ENCODE peak calls at places on chromosomes 11 and 22, in four cellular contexts. H is HepG2, Q is A549, F is esophagus muscularis mucosa. W is an unnamed sample.
A peak's percentile ranks its signal among the peaks of the same experiment; 100 is the strongest.

GRCh38 chr11:100918551-100919500 is 210.8 kb downstream of the PGR start:
- DNase-seq in H (no peak), Q (peak; percentile 36), F (no peak), W (no peak)

GRCh38 chr11:86606849-86607481 is 65.5 kb downstream of the ME3 start:
- DNase-seq in H (no peak), Q (peak; percentile 57), F (no peak), W (no peak)

GRCh38 chr11:47641585-47642098 is 717 bp downstream of the MTCH2 start:
- DNase-seq in H (no peak), Q (no peak), F (no peak), W (no peak)

GRCh38 chr11:115247404-115247803 is 256.8 kb downstream of the CADM1 start:
- DNase-seq in H (peak; percentile 62), Q (no peak), F (no peak), W (no peak)

GRCh38 chr11:36465449-36466163 is 44.5 kb downstream of the TRAF6 start:
- DNase-seq in H (no peak), Q (no peak), F (peak; percentile 57), W (no peak)

GRCh38 chr11:60889869-60890311 is 16.5 kb downstream of the PRPF19 start:
- DNase-seq in H (no peak), Q (no peak), F (no peak), W (no peak)

GRCh38 chr11:88523362-88524028 is 186.0 kb upstream of the CTSC start:
- DNase-seq in H (no peak), Q (no peak), F (no peak), W (no peak)

GRCh38 chr11:1792461-1792860 is 28.7 kb upstream of the CTSD start:
- DNase-seq in H (no peak), Q (no peak), F (no peak), W (no peak)

GRCh38 chr11:132576706-132577105 is 955.6 kb downstream of the OPCML start:
- DNase-seq in H (no peak), Q (peak; percentile 11), F (peak; percentile 60), W (no peak)

GRCh38 chr11:86099727-86100320 is 30.9 kb upstream of the PICALM start:
- DNase-seq in H (peak; percentile 34), Q (peak; percentile 12), F (no peak), W (peak; percentile 19)

GRCh38 chr11:118895093-118896039 is 11.7 kb downstream of the CXCR5 start:
- DNase-seq in H (no peak), Q (no peak), F (no peak), W (peak; percentile 54)

GRCh38 chr11:60891103-60891741 is 15.2 kb downstream of the PRPF19 start:
- DNase-seq in H (no peak), Q (no peak), F (no peak), W (no peak)

GRCh38 chr11:93741094-93741881 is at the start of the genes C11orf54 and TAF1D:
- DNase-seq in H (peak; percentile 96), Q (peak; percentile 97), F (peak; percentile 99), W (peak; percentile 97)

GRCh38 chr11:87219266-87219665 is 181.5 kb downstream of the TMEM135 start:
- DNase-seq in H (no peak), Q (no peak), F (no peak), W (no peak)

GRCh38 chr11:98061858-98062257 is 958.9 kb upstream of the CNTN5 start:
- DNase-seq in H (no peak), Q (no peak), F (no peak), W (no peak)

GRCh38 chr11:1772270-1773130 is 8.8 kb upstream of the CTSD start:
- DNase-seq in H (no peak), Q (peak; percentile 94), F (no peak), W (peak; percentile 74)

GRCh38 chr11:102026217-102026616 is 21.0 kb upstream of the CFAP300 start:
- DNase-seq in H (no peak), Q (no peak), F (no peak), W (no peak)

GRCh38 chr11:44011797-44012196 is 36.0 kb upstream of the ACCSL start:
- DNase-seq in H (no peak), Q (no peak), F (no peak), W (no peak)

GRCh38 chr11:16982256-16982671 is 31.9 kb downstream of the PLEKHA7 start:
- DNase-seq in H (peak; percentile 71), Q (no peak), F (no peak), W (no peak)

GRCh38 chr11:105368711-105369110 is 229.1 kb upstream of the CARD18 start:
- DNase-seq in H (no peak), Q (no peak), F (no peak), W (no peak)

GRCh38 chr11:119093951-119094815 is 7.5 kb downstream of the DPAGT1 start:
- DNase-seq in H (no peak), Q (no peak), F (no peak), W (peak; percentile 65)

GRCh38 chr22:43753718-43754117 is 58.4 kb downstream of the EFCAB6 start:
- DNase-seq in H (no peak), Q (no peak), F (peak; percentile 24), W (no peak)

GRCh38 chr11:70399681-70400112 is 1.4 kb downstream of the CTTN start:
- DNase-seq in H (peak; percentile 78), Q (peak; percentile 90), F (peak; percentile 96), W (peak; percentile 87)

GRCh38 chr11:70398834-70399680 is 728 bp downstream of the CTTN start:
- DNase-seq in H (no peak), Q (no peak), F (no peak), W (no peak)

GRCh38 chr11:70402685-70403084 is 4.4 kb downstream of the CTTN start:
- DNase-seq in H (no peak), Q (no peak), F (no peak), W (no peak)

GRCh38 chr11:70397336-70397982 is 870 bp upstream of the CTTN start:
- DNase-seq in H (peak; percentile 43), Q (peak; percentile 61), F (no peak), W (no peak)

DNA sequence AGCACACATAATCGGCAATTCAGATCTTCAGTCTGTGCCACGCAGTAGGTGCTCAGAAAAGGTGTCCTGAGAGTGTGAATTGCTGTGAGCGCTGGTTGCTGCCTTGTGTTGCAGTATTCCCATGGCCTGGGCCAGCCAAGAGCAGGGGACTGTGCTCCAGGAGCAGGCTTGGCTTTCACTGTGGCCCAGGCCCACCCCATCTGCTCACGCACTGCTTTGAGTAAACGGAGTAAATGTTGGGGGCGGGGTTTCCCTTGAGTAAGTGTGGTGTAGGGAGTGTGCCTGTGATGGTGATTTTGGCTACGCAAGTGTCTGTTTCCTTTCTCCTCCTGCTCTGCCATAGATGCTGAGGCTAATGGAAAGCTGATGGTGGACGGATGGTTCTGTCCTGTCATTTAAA is 2.3 kb downstream of the CTTN start:
- DNase-seq in H (no peak), Q (no peak), F (no peak), W (no peak)
- H3K27ac ChIP-seq in H (peak overlapping the region; percentile 71), Q (peak overlapping the region; percentile 98), F (peak overlapping the region; percentile 90), W (no peak overlapping the region)

GRCh38 chr22:37607912-37608476 is 640 bp upstream of the GGA1 start:
- DNase-seq in H (no peak), Q (no peak), F (no peak), W (no peak)
- TF ChIP-seq POLR2A in H (no peak), Q (no peak), F (no peak), W (no peak)

DNA sequence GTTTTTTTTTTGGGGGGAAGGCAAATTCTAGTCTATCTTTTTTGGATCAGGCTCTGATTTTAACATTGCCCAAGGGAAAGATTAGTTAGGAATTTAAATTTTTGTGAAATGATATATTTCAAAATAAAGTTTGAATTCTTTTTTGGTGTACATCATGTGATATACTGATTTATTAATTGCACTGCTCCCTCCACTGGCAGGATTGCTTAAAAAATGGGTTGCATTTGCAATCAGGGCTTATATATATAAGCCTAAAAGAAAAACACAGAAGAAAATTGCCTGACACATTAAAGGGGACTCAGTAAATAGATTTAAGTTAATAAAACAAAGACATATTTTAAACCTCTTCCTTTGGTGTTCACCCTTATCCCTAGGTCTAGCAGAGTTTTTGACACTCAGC is 1.2 kb downstream of the DYNC2H1 start:
- DNase-seq in H (no peak), Q (peak; percentile 12), F (no peak), W (no peak)
- TF ChIP-seq CTCF in H (no peak), Q (peak; percentile 19), F (no peak), W (no peak)

GRCh38 chr22:40215266-40215665 is 37.5 kb downstream of the TNRC6B start:
- DNase-seq in H (no peak), Q (no peak), F (no peak), W (no peak)

GRCh38 chr22:40210814-40211213 is 33.1 kb downstream of the TNRC6B start:
- DNase-seq in H (no peak), Q (no peak), F (no peak), W (no peak)

GRCh38 chr22:40212126-40212525 is 34.4 kb downstream of the TNRC6B start:
- DNase-seq in H (peak; percentile 44), Q (no peak), F (no peak), W (no peak)

GRCh38 chr22:40211481-40212052 is 33.8 kb downstream of the TNRC6B start:
- DNase-seq in H (no peak), Q (no peak), F (no peak), W (no peak)

DNA sequence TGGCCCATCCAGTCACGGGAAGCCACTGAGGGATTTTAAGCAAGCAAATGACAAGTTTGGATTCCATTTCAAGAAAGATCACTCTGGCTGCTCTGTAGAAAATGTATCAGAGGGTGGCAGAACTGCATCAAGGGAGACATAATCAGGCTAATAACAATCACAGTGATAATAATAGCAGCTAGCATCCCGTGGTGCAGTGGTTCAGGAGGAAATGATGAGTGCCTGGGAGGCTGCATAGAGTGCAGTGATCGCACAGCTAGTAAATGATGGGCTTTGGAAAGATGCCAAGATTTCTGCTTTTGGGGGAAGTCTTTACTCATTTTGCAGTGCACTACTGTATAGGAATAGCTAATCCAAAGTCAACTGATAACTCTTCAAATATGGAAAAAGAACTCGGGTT is 35.8 kb downstream of the TNRC6B start:
- DNase-seq in H (no peak), Q (no peak), F (no peak), W (no peak)
- H3K27ac ChIP-seq in H (no peak overlapping the region), Q (no peak overlapping the region), F (peak overlapping the region; percentile 25), W (no peak overlapping the region)

GRCh38 chr11:70394211-70394950 is 3.9 kb upstream of the CTTN start:
- DNase-seq in H (no peak), Q (no peak), F (no peak), W (no peak)

DNA sequence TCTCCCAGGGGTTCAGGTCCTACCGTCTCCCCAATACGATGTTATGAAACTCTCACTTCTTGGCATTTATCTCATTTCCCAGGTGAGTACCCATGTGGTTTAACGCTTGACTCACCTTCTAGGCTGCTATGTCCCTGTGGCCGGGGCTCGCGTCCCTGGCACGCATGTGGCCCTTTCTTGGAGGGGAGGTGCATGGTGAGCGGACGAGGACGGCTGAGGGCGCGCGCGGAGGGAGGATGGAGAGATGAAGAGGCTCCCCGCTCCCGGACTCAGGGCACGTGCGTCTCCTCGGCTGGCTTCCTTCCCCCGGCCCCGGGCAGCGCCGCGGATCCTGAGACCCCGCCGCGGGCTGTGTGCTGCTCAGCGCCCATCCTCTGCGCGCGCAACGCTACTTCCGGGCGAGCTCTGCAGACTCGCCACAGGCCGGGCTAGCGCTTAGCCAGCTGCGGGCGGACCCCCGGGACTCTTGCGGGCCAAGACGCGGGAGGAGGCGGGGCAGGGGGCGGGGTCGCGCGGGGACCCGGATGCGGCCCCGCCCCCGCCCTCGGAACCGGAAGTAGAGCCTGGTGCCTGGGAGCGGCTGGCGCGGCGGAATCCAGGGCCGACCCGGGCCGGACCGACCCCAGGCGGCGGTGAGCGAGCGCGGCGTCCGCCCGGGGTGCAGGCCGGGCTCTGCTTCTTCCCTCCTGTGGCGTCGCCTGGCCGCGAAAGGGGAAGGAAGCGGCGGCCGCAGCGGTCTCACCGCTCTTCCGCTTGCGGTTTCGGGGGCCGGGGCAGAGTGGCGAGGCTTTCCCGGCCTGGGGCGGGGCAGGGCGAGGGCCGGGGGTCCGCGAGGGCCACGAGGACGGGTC is at the start of gene CTTN:
- DNase-seq in H (peak; percentile 79), Q (peak; percentile 86), F (no peak), W (peak; percentile 90)
- TF ChIP-seq POLR2A in H (peak; percentile 90), Q (peak; percentile 57), F (peak; percentile 67), W (peak; percentile 72)

W was measured in Peyer's patch.